ENCODE peak calls at places on chromosome 16, in six cellular contexts. E is small intestine; Y is head of caudate nucleus; C is Caco-2; W is mammary epithelial cell; U is activated CD8-positive, alpha-beta memory T cell treated with anti-CD3 and anti-CD28 coated beads, Interleukin-2, amount 10 ng/mL, durations not matched to agents 7 days and 5 days. B is an unnamed sample.
A peak's percentile ranks its signal among the peaks of the same experiment; 100 is the strongest.

GRCh38 chr16:27317738-27318398 is 4.1 kb downstream of the IL4R start:
- DNase-seq in U (no peak), Y (no peak), C (no peak), E (no peak), W (no peak), B (no peak)

GRCh38 chr16:30096105-30096861 is at the start of gene YPEL3:
- DNase-seq in W (peak; percentile 80), Y (peak; percentile 89), U (peak; percentile 93), C (peak; percentile 90), E (peak; percentile 87), B (peak; percentile 62)

GRCh38 chr16:67165121-67166034 is 833 bp downstream of the HSF4 start:
- DNase-seq in E (no peak), W (no peak), C (no peak), U (no peak), Y (no peak), B (no peak)

GRCh38 chr16:6835516-6835915 is 497.1 kb upstream of the RBFOX1 start:
- DNase-seq in E (no peak), W (no peak), Y (no peak), U (no peak), C (no peak), B (no peak)

GRCh38 chr16:52499061-52499460 is 47.9 kb downstream of the TOX3 start:
- DNase-seq in C (no peak), U (no peak), W (no peak), Y (no peak), E (no peak), B (no peak)

GRCh38 chr16:80627108-80627507 is 86.3 kb downstream of the DYNLRB2 start:
- DNase-seq in W (no peak), C (no peak), E (no peak), Y (no peak), U (no peak), B (no peak)

GRCh38 chr16:46916980-46917379 is 32.8 kb downstream of the GPT2 start:
- DNase-seq in E (no peak), W (no peak), Y (no peak), C (no peak), U (no peak), B (no peak)

GRCh38 chr16:7992616-7993015 is 597.7 kb downstream of the TMEM114 start:
- DNase-seq in U (no peak), W (no peak), E (no peak), Y (no peak), C (no peak), B (no peak)

GRCh38 chr16:31409433-31409832 is 16.3 kb downstream of the ITGAD start:
- DNase-seq in C (no peak), Y (no peak), U (no peak), W (peak; percentile 13), E (no peak), B (no peak)

GRCh38 chr16:59180083-59180476 is 446.0 kb upstream of the GOT2 start:
- DNase-seq in U (no peak), C (no peak), Y (no peak), E (no peak), W (no peak), B (no peak)

GRCh38 chr16:55513616-55514015 is 4.7 kb downstream of the LPCAT2 start:
- DNase-seq in E (no peak), C (no peak), W (no peak), U (no peak), Y (no peak), B (no peak)

GRCh38 chr16:24737916-24738594 is 8.6 kb downstream of the TNRC6A start:
- DNase-seq in Y (no peak), C (no peak), E (no peak), U (no peak), W (no peak), B (no peak)

GRCh38 chr16:19884611-19885455 is at the start of gene GPRC5B:
- DNase-seq in U (peak; percentile 43), C (peak; percentile 46), W (no peak), E (peak; percentile 39), Y (peak; percentile 71), B (no peak)

GRCh38 chr16:84065536-84066132 is 23.0 kb upstream of the SLC38A8 start:
- DNase-seq in C (peak; percentile 62), W (peak; percentile 44), E (peak; percentile 68), U (peak; percentile 58), Y (peak; percentile 64), B (peak; percentile 8)

GRCh38 chr16:4288148-4288921 is 15.5 kb upstream of the TFAP4 start:
- DNase-seq in C (peak; percentile 60), E (peak; percentile 69), W (peak; percentile 84), U (peak; percentile 84), Y (peak; percentile 85), B (no peak)

GRCh38 chr16:12542818-12543699 is 260.6 kb downstream of the CPPED1 start:
- DNase-seq in U (no peak), E (no peak), W (no peak), C (no peak), Y (no peak), B (no peak)

GRCh38 chr16:31128711-31129567 is 6.6 kb downstream of the PRSS8 start:
- DNase-seq in C (no peak), E (peak; percentile 86), W (no peak), Y (no peak), U (no peak), B (no peak)

GRCh38 chr16:71429581-71429980 is 12.3 kb downstream of the TLE7 start:
- DNase-seq in E (no peak), C (no peak), Y (no peak), W (no peak), U (no peak), B (no peak)

GRCh38 chr16:53043986-53044571 is 8.6 kb downstream of the CHD9NB start:
- DNase-seq in E (no peak), W (peak; percentile 43), C (no peak), U (no peak), Y (no peak), B (no peak)

GRCh38 chr16:67545665-67546024 is 16.7 kb upstream of the CTCF start:
- DNase-seq in E (no peak), U (no peak), C (no peak), Y (no peak), W (no peak), B (no peak)

GRCh38 chr16:24139282-24139681 is 116.9 kb upstream of the CACNG3 start:
- DNase-seq in C (no peak), W (peak; percentile 2), E (no peak), Y (no peak), U (no peak), B (peak; percentile 5)

GRCh38 chr16:24685539-24686432 is 43.7 kb upstream of the TNRC6A start:
- DNase-seq in Y (peak; percentile 29), E (no peak), U (no peak), W (peak; percentile 63), C (peak; percentile 76), B (no peak)

GRCh38 chr16:46961373-46962353 is 11.8 kb downstream of the DNAJA2 start:
- DNase-seq in U (peak; percentile 77), E (no peak), C (no peak), Y (no peak), W (peak; percentile 10), B (no peak)

GRCh38 chr16:89721644-89722391 is 481 bp downstream of the ZNF276 start:
- DNase-seq in U (peak; percentile 92), C (no peak), Y (no peak), E (peak; percentile 70), W (peak; percentile 57), B (no peak)

GRCh38 chr16:78210305-78210704 is 110.9 kb downstream of the WWOX start:
- DNase-seq in W (peak; percentile 89), E (no peak), Y (no peak), C (no peak), U (no peak), B (peak; percentile 74)

GRCh38 chr16:75266738-75267630 is 15.6 kb upstream of the BCAR1 start:
- DNase-seq in W (no peak), U (no peak), Y (peak; percentile 68), E (no peak), C (no peak), B (no peak)

GRCh38 chr16:67375161-67375560 is 18.1 kb downstream of the TPPP3 start:
- DNase-seq in W (no peak), Y (no peak), E (no peak), U (no peak), C (no peak), B (no peak)

GRCh38 chr16:70743791-70744190 is 57.2 kb downstream of the VAC14 start:
- DNase-seq in U (no peak), E (no peak), Y (no peak), W (no peak), C (no peak), B (no peak)

GRCh38 chr16:81458149-81458669 is 13.6 kb downstream of the CMIP start:
- DNase-seq in Y (no peak), W (no peak), E (no peak), C (no peak), U (no peak), B (no peak)

GRCh38 chr16:89574681-89575246 is 794 bp upstream of the CPNE7 start:
- DNase-seq in W (peak; percentile 41), C (no peak), E (peak; percentile 72), Y (no peak), U (peak; percentile 70), B (no peak)

GRCh38 chr16:49459953-49460735 is 86.5 kb downstream of the C16orf78 start:
- DNase-seq in E (no peak), U (peak; percentile 23), Y (no peak), C (peak; percentile 19), W (no peak), B (no peak)

GRCh38 chr16:10584956-10585561 is 4.7 kb upstream of the EMP2 start:
- DNase-seq in Y (no peak), E (no peak), U (no peak), W (peak; percentile 66), C (no peak), B (no peak)

B was measured in epithelial cell of prostate.